ENCODE peak calls at places on chromosomes 5 and 9, in five cellular contexts. Y, N, A, T and K are unnamed samples.

GRCh38 chr9:127803507-127804352 is 1.0 kb downstream of the FPGS start:
- DNase-seq in N (peak; percentile 68), Y (no peak), T (no peak), A (peak; percentile 83), K (peak; percentile 69)

GRCh38 chr9:7777776-7778175 is 21.8 kb downstream of the DMAC1 start:
- DNase-seq in T (no peak), Y (no peak), A (no peak), N (no peak), K (no peak)

GRCh38 chr5:111158105-111158744 is 66.0 kb upstream of the CAMK4 start:
- DNase-seq in Y (peak; percentile 84), T (peak; percentile 65), N (peak; percentile 54), A (no peak), K (peak; percentile 63)

GRCh38 chr9:38386319-38386895 is 6.1 kb upstream of the ALDH1B1 start:
- DNase-seq in T (no peak), N (no peak), A (no peak), Y (no peak), K (no peak)

GRCh38 chr5:170885281-170885680 is 23.5 kb downstream of the RANBP17 start:
- DNase-seq in A (no peak), N (no peak), T (no peak), Y (no peak), K (no peak)

GRCh38 chr9:130662927-130663257 is 1.5 kb upstream of the PRDM12 start:
- DNase-seq in T (no peak), N (no peak), A (no peak), Y (peak; percentile 33), K (no peak)

GRCh38 chr9:35609001-35609819 is 4.1 kb downstream of the TESK1 start:
- DNase-seq in A (peak; percentile 87), Y (no peak), T (no peak), N (no peak), K (peak; percentile 65)

GRCh38 chr9:129338701-129339445 is 160.8 kb upstream of the IER5L start:
- DNase-seq in A (no peak), N (no peak), T (no peak), Y (no peak), K (peak; percentile 59)

GRCh38 chr5:124655943-124656459 is 90.4 kb downstream of the ZNF608 start:
- DNase-seq in T (no peak), Y (no peak), A (no peak), N (peak; percentile 68), K (no peak)